ENCODE peak calls at places on chromosome 6, in seven cellular contexts. B, G, C, R, Z, H and Q are unnamed samples.

GRCh38 chr6:103874575-103874974 is 985.1 kb downstream of the HACE1 start:
- DNase-seq in R (no peak), Z (no peak), G (no peak), H (no peak), C (no peak), B (no peak), Q (no peak)

GRCh38 chr6:4957521-4958231 is 46.2 kb downstream of the RPP40 start:
- DNase-seq in Z (no peak), B (no peak), C (peak), H (no peak), G (no peak), R (no peak), Q (no peak)

GRCh38 chr6:38193486-38194281 is 374.2 kb downstream of the ZFAND3 start:
- DNase-seq in R (no peak), Z (no peak), G (no peak), B (peak), C (peak), H (no peak), Q (no peak)

GRCh38 chr6:79377047-79377446 is 142.6 kb upstream of the HMGN3 start:
- DNase-seq in Z (no peak), B (no peak), H (no peak), G (no peak), R (no peak), C (peak), Q (no peak)

GRCh38 chr6:55069132-55069781 is 105.1 kb upstream of the HCRTR2 start:
- DNase-seq in R (peak), C (peak), G (peak), B (peak), H (no peak), Z (peak), Q (peak)

GRCh38 chr6:134093007-134093573 is 40.7 kb upstream of the SLC2A12 start:
- DNase-seq in R (no peak), C (no peak), G (no peak), Z (no peak), H (no peak), B (peak), Q (no peak)

GRCh38 chr6:53579338-53579737 is 34.4 kb upstream of the GCLC start:
- DNase-seq in G (no peak), Z (no peak), C (no peak), H (no peak), B (no peak), R (no peak), Q (no peak)

GRCh38 chr6:168157272-168158007 is 78.4 kb upstream of the FRMD1 start:
- DNase-seq in H (no peak), C (no peak), Z (no peak), G (peak), R (no peak), B (no peak), Q (peak)

GRCh38 chr6:122878809-122879208 is 89.8 kb downstream of the SMPDL3A start:
- DNase-seq in C (no peak), R (no peak), G (no peak), H (no peak), B (no peak), Z (no peak), Q (no peak)

GRCh38 chr6:50962213-50962759 is 143.6 kb downstream of the TFAP2B start:
- DNase-seq in C (no peak), Z (no peak), B (no peak), R (no peak), H (no peak), G (no peak), Q (no peak)

GRCh38 chr6:85390105-85390728 is 59.7 kb upstream of the NT5E start:
- DNase-seq in B (no peak), Z (no peak), R (no peak), H (no peak), C (no peak), G (peak), Q (peak)

GRCh38 chr6:43904311-43905123 is 134.5 kb downstream of the VEGFA start:
- DNase-seq in C (no peak), G (no peak), H (no peak), B (no peak), R (no peak), Z (no peak), Q (no peak)

GRCh38 chr6:159929819-159930218 is 39.0 kb downstream of the MAS1 start:
- DNase-seq in R (peak), Z (peak), C (peak), H (peak), B (peak), G (no peak), Q (no peak)

GRCh38 chr6:16544006-16544405 is 217.3 kb downstream of the ATXN1 start:
- DNase-seq in H (no peak), Z (no peak), C (peak), R (no peak), B (no peak), G (no peak), Q (peak)

GRCh38 chr6:13544454-13545186 is 29.8 kb upstream of the SIRT5 start:
- DNase-seq in H (no peak), R (no peak), Z (no peak), C (no peak), B (no peak), G (no peak), Q (no peak)

GRCh38 chr6:107965746-107966145 is 7.7 kb upstream of the SEC63 start:
- DNase-seq in R (no peak), H (no peak), B (no peak), G (peak), Z (no peak), C (no peak), Q (peak)

GRCh38 chr6:156543431-156543830 is 233.7 kb upstream of the ARID1B start:
- DNase-seq in H (no peak), Z (no peak), C (no peak), B (no peak), R (no peak), G (no peak), Q (no peak)

GRCh38 chr6:22295145-22295544 is 1.7 kb downstream of the PRL start:
- DNase-seq in R (no peak), B (peak), C (no peak), H (no peak), Z (peak), G (no peak), Q (no peak)

GRCh38 chr6:110548124-110548847 is 71.9 kb upstream of the SLC22A16 start:
- DNase-seq in Z (no peak), C (no peak), B (no peak), G (no peak), H (no peak), R (no peak), Q (no peak)

GRCh38 chr6:5203571-5203970 is 57.2 kb downstream of the LYRM4 start:
- DNase-seq in R (no peak), B (no peak), Z (no peak), C (no peak), G (no peak), H (no peak), Q (no peak)

GRCh38 chr6:154350293-154350692 is 6.3 kb downstream of the IPCEF1 start:
- DNase-seq in H (no peak), C (no peak), R (no peak), Z (no peak), G (no peak), B (no peak), Q (no peak)

GRCh38 chr6:151740820-151741219 is 66.7 kb upstream of the ESR1 start:
- DNase-seq in H (no peak), B (no peak), R (no peak), C (no peak), G (no peak), Z (no peak), Q (no peak)

GRCh38 chr6:35491558-35492541 is 5.0 kb downstream of the TEAD3 start:
- DNase-seq in G (no peak), H (no peak), C (no peak), B (no peak), R (no peak), Z (peak), Q (no peak)

GRCh38 chr6:75893058-75893775 is 144.2 kb downstream of the MYO6 start:
- DNase-seq in Z (peak), R (no peak), H (no peak), C (peak), B (peak), G (peak), Q (peak)

GRCh38 chr6:33885121-33886057 is 81.6 kb upstream of the MLN start:
- DNase-seq in G (peak), H (no peak), R (no peak), B (no peak), C (peak), Z (no peak), Q (peak)

GRCh38 chr6:144659735-144660246 is 374.7 kb downstream of the UTRN start:
- DNase-seq in H (no peak), R (no peak), C (no peak), Z (no peak), B (peak), G (no peak), Q (no peak)

GRCh38 chr6:160788806-160789205 is 86.8 kb downstream of the PLG start:
- DNase-seq in R (no peak), B (no peak), C (no peak), H (no peak), G (no peak), Z (no peak), Q (no peak)

GRCh38 chr6:55882731-55883595 is 7.6 kb upstream of the BMP5 start:
- DNase-seq in Z (no peak), C (peak), H (no peak), B (no peak), G (peak), R (no peak), Q (peak)

GRCh38 chr6:14091329-14091978 is 26.1 kb upstream of the CD83 start:
- DNase-seq in Z (no peak), R (no peak), C (no peak), H (no peak), B (no peak), G (no peak), Q (no peak)

GRCh38 chr6:34414999-34415858 is 10.6 kb downstream of the RPS10 start:
- DNase-seq in H (peak), B (peak), C (peak), Z (peak), G (peak), R (peak), Q (peak)

GRCh38 chr6:147005499-147005898 is 198.7 kb upstream of the STXBP5 start:
- DNase-seq in R (peak), H (no peak), G (no peak), Z (no peak), B (no peak), C (no peak), Q (no peak)

GRCh38 chr6:55299285-55299684 is 28.0 kb upstream of the GFRAL start:
- DNase-seq in B (no peak), C (no peak), R (no peak), H (no peak), Z (no peak), G (no peak), Q (no peak)

GRCh38 chr6:15416932-15417509 is 171.2 kb downstream of the JARID2 start:
- DNase-seq in H (no peak), Z (no peak), G (no peak), R (no peak), B (no peak), C (no peak), Q (no peak)

GRCh38 chr6:25050356-25050755 is 114.6 kb upstream of the RIPOR2 start:
- DNase-seq in R (no peak), Z (peak), C (peak), B (no peak), H (peak), G (peak), Q (peak)

GRCh38 chr6:56771929-56772607 is 129.4 kb upstream of the DST start:
- DNase-seq in B (no peak), G (no peak), R (no peak), C (no peak), H (no peak), Z (no peak), Q (no peak)

GRCh38 chr6:38092462-38092861 is 272.9 kb downstream of the ZFAND3 start:
- DNase-seq in G (no peak), C (no peak), H (no peak), R (no peak), Z (no peak), B (no peak), Q (no peak)

GRCh38 chr6:22838346-22838745 is 269.0 kb downstream of the HDGFL1 start:
- DNase-seq in H (no peak), Z (peak), G (no peak), C (no peak), R (no peak), B (no peak), Q (no peak)

GRCh38 chr6:155628315-155628714 is 172.7 kb upstream of the NOX3 start:
- DNase-seq in H (no peak), Z (no peak), G (no peak), R (no peak), B (no peak), C (no peak), Q (no peak)